ENCODE peak calls at places on chromosomes 16 and 17, in eight cellular contexts. O, N, G, L, F, B, I and A are unnamed samples.

GRCh38 chr17:56260421-56260820 is 107.1 kb downstream of the ANKFN1 start:
- DNase-seq in O (no peak), N (no peak), G (no peak), L (no peak), F (no peak), B (no peak), I (no peak), A (no peak)

GRCh38 chr16:1651509-1652342 is 26.4 kb upstream of the JPT2 start:
- DNase-seq in O (no peak), N (no peak), G (no peak), L (peak), F (no peak), B (no peak), I (no peak), A (no peak)

GRCh38 chr17:69326302-69327059 is 452 bp downstream of the ABCA5 start:
- DNase-seq in O (no peak), N (no peak), G (no peak), L (peak), F (peak), B (no peak), I (no peak), A (peak)

GRCh38 chr17:77815127-77815905 is 143.2 kb upstream of the TNRC6C start:
- DNase-seq in O (no peak), N (no peak), G (no peak), L (no peak), F (no peak), B (peak), I (peak), A (peak)

GRCh38 chr17:38617074-38617860 is 11.5 kb upstream of the SRCIN1 start:
- DNase-seq in O (no peak), N (no peak), G (peak), L (no peak), F (no peak), B (peak), I (no peak), A (peak)

GRCh38 chr17:13140750-13141149 is 122.9 kb upstream of the ELAC2 start:
- DNase-seq in O (no peak), N (no peak), G (no peak), L (no peak), F (no peak), B (peak), I (no peak), A (no peak)

GRCh38 chr17:41496803-41497484 is 7.2 kb upstream of the KRT36 start:
- DNase-seq in O (peak), N (peak), G (peak), L (peak), F (peak), B (peak), I (peak), A (no peak)

GRCh38 chr17:3475812-3476686 is at the start of gene ASPA:
- DNase-seq in O (no peak), N (no peak), G (no peak), L (peak), F (no peak), B (no peak), I (no peak), A (no peak)

GRCh38 chr17:44539664-44540063 is 17.6 kb upstream of the FZD2 start:
- DNase-seq in O (no peak), N (no peak), G (no peak), L (no peak), F (no peak), B (peak), I (no peak), A (no peak)

GRCh38 chr16:51982715-51983680 is 563.9 kb downstream of the TOX3 start:
- DNase-seq in O (no peak), N (no peak), G (no peak), L (peak), F (peak), B (peak), I (peak), A (no peak)

GRCh38 chr17:81844887-81845286 is 10.0 kb upstream of the PPP1R27 start:
- DNase-seq in O (no peak), N (no peak), G (no peak), L (no peak), F (no peak), B (no peak), I (no peak), A (no peak)
- TF ChIP-seq CTCF in O (no peak), N (no peak), G (no peak), L (no peak), F (no peak), B (no peak), I (no peak), A (no peak)

GRCh38 chr16:68084504-68085258 is 489 bp upstream of the NFATC3 start:
- DNase-seq in O (peak), N (peak), G (peak), L (peak), F (peak), B (peak), I (peak), A (no peak)
- TF ChIP-seq CTCF in O (no peak), N (no peak), G (no peak), L (no peak), F (peak), B (no peak), I (peak), A (no peak)

DNA sequence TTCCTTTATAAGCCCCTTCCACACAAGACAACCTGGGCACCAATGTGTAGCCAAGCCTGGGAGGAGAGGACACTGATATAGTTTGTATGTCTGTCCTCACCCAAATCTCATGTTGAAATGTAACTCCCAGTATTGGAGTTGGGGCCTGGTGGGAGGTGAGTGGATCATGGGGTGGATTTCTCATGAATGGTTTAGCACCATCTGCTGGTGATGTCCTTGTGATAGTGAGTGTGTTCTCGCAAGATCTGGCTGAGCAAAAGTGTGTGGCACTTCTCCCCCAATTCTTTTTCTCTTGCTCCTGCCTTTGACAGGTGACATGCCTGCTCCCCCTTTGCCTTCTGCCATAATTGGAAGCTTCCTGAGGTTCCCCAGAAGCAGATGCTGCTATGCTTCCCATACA is 135.8 kb downstream of the USP31 start:
- DNase-seq in O (no peak), N (no peak), G (no peak), L (no peak), F (no peak), B (peak), I (peak), A (no peak)
- TF ChIP-seq CTCF in O (no peak), N (no peak), G (no peak), L (peak), F (no peak), B (peak), I (peak), A (peak)

GRCh38 chr17:33686171-33686570 is 393.1 kb upstream of the ASIC2 start:
- DNase-seq in O (no peak), N (no peak), G (no peak), L (no peak), F (peak), B (peak), I (peak), A (no peak)
- TF ChIP-seq CTCF in O (no peak), N (no peak), G (no peak), L (no peak), F (peak), B (peak), I (peak), A (peak)